ENCODE peak calls at places on chromosome 11, in seven cellular contexts. Y is endothelial cell, H is neural progenitor cell, I is psoas muscle, B is colonic mucosa, R is nephron progenitor cell, E is left ventricle myocardium inferior. X is an unnamed sample.

GRCh38 chr11:84963240-84963639 is 663.9 kb downstream of the DLG2 start:
- DNase-seq in E (no peak), B (no peak), R (no peak), Y (no peak), H (no peak), I (no peak), X (no peak)

GRCh38 chr11:105670811-105671210 is 60.9 kb downstream of the GRIA4 start:
- DNase-seq in I (no peak), H (no peak), E (no peak), Y (no peak), R (no peak), B (no peak), X (no peak)

GRCh38 chr11:66492161-66492865 is 12.1 kb downstream of the DPP3 start:
- DNase-seq in H (no peak), E (no peak), R (no peak), B (no peak), I (no peak), Y (no peak), X (no peak)

GRCh38 chr11:70547821-70548670 is 149.7 kb downstream of the CTTN start:
- DNase-seq in Y (no peak), B (peak), E (no peak), R (no peak), I (no peak), H (no peak), X (no peak)

GRCh38 chr11:61571337-61571736 is 9.5 kb downstream of the SYT7 start:
- DNase-seq in R (no peak), B (no peak), Y (no peak), E (no peak), H (no peak), I (no peak), X (no peak)

GRCh38 chr11:74094393-74094792 is 76.4 kb downstream of the C2CD3 start:
- DNase-seq in B (no peak), I (no peak), H (no peak), E (no peak), R (no peak), Y (no peak), X (no peak)

GRCh38 chr11:117585631-117586030 is 211.4 kb downstream of the DSCAML1 start:
- DNase-seq in R (no peak), H (no peak), I (no peak), Y (no peak), B (no peak), E (no peak), X (no peak)

GRCh38 chr11:35491231-35491871 is 34.1 kb downstream of the PAMR1 start:
- DNase-seq in R (no peak), B (no peak), Y (no peak), H (no peak), I (no peak), E (no peak), X (no peak)

GRCh38 chr11:24747275-24748251 is 250.7 kb downstream of the LUZP2 start:
- DNase-seq in Y (no peak), E (no peak), I (no peak), H (no peak), B (no peak), R (no peak), X (no peak)

GRCh38 chr11:76605338-76606074 is 65.0 kb downstream of the LRRC32 start:
- DNase-seq in B (peak), I (no peak), H (no peak), R (no peak), Y (no peak), E (no peak), X (no peak)

GRCh38 chr11:75775056-75775455 is 6.5 kb downstream of the DGAT2 start:
- DNase-seq in R (no peak), Y (no peak), H (peak), E (no peak), I (no peak), B (no peak), X (no peak)

GRCh38 chr11:68690671-68691401 is 6.5 kb downstream of the GAL start:
- DNase-seq in I (no peak), Y (no peak), R (no peak), H (no peak), E (no peak), B (no peak), X (no peak)

GRCh38 chr11:72951193-72951592 is 137.0 kb downstream of the ATG16L2 start:
- DNase-seq in R (no peak), I (no peak), Y (no peak), E (no peak), H (no peak), B (no peak), X (no peak)

GRCh38 chr11:8292351-8292750 is 28.7 kb upstream of the LMO1 start:
- DNase-seq in I (no peak), B (no peak), R (no peak), H (peak), Y (no peak), E (no peak), X (no peak)
- TF ChIP-seq CTCF in I (no peak), B (no peak), R (no peak), H (no peak), Y (no peak), E (no peak), X (no peak)

GRCh38 chr11:31340903-31341572 is 28.5 kb downstream of the DCDC1 start:
- DNase-seq in H (peak), R (peak), B (peak), I (no peak), Y (peak), E (no peak), X (no peak)
- TF ChIP-seq CTCF in H (peak), R (peak), B (peak), I (peak), Y (peak), E (peak), X (peak)

DNA sequence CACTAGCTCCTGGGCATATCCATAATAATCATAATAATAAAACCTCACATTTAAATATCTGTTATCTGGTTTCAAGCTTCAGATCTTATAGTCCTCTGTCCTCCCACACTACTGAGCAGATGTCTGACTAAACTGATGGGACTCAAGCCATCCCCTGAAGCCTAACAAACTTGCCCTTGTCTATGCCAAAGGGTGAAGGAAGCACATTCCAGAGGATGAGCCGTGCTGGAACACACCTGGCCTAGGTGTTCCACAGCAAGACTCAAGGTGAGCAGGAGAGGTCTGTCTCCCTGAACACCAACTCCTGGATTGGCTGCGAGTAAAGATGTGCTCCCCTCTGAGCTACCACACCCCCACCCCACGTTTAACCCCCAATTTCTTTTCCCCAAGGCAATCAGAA is 14.7 kb downstream of the SCUBE2 start:
- DNase-seq in B (no peak), Y (no peak), H (no peak), I (no peak), E (no peak), R (no peak), X (no peak)
- TF ChIP-seq CTCF in B (no peak), Y (no peak), H (no peak), I (no peak), E (no peak), R (no peak), X (no peak)

GRCh38 chr11:32334822-32335221 is 100.5 kb downstream of the WT1 start:
- DNase-seq in I (no peak), H (peak), E (no peak), Y (no peak), B (peak), R (no peak), X (no peak)
- TF ChIP-seq CTCF in I (no peak), H (peak), E (peak), Y (peak), B (peak), R (peak), X (peak)

GRCh38 chr11:8183136-8183535 is 14.3 kb upstream of the RIC3 start:
- DNase-seq in Y (no peak), H (no peak), B (no peak), R (no peak), E (no peak), I (no peak), X (no peak)

GRCh38 chr11:8192016-8192895 is 23.4 kb upstream of the RIC3 start:
- DNase-seq in E (peak), B (peak), Y (peak), R (peak), I (peak), H (peak), X (peak)

GRCh38 chr11:8180469-8180868 is 11.6 kb upstream of the RIC3 start:
- DNase-seq in I (no peak), Y (no peak), E (no peak), B (no peak), H (peak), R (no peak), X (no peak)

GRCh38 chr11:8186429-8186828 is 17.6 kb upstream of the RIC3 start:
- DNase-seq in Y (no peak), B (no peak), I (no peak), R (no peak), H (no peak), E (no peak), X (no peak)
- TF ChIP-seq CTCF in Y (no peak), B (no peak), I (no peak), R (no peak), H (no peak), E (no peak), X (no peak)

X was measured in glutamatergic neuron.